ENCODE peak calls at places on chromosomes 4 and X, in nine cellular contexts. J, C, X, P, H, Z, L, G and K are unnamed samples.

GRCh38 chrX:84441143-84441542 is 61.1 kb downstream of the HDX start:
- DNase-seq in C (no peak), H (no peak), L (no peak), G (no peak), Z (no peak), J (no peak), X (no peak), P (no peak), K (no peak)

GRCh38 chrX:147898951-147899350 is 12.8 kb upstream of the FMR1 start:
- DNase-seq in L (no peak), H (no peak), J (no peak), C (no peak), P (no peak), G (no peak), X (no peak), Z (no peak), K (no peak)

GRCh38 chrX:19592952-19593351 is 77.6 kb upstream of the MAP3K15 start:
- DNase-seq in Z (no peak), G (no peak), X (no peak), H (no peak), P (no peak), J (no peak), C (no peak), L (no peak), K (no peak)

GRCh38 chrX:153766871-153767673 is 3.0 kb downstream of the PLXNB3 start:
- DNase-seq in J (no peak), C (no peak), X (no peak), H (peak), G (no peak), Z (no peak), P (no peak), L (no peak), K (no peak)

GRCh38 chr4:1873776-1874175 is 2.6 kb downstream of the NSD2 start:
- DNase-seq in L (no peak), G (no peak), Z (no peak), H (no peak), C (no peak), X (no peak), J (no peak), P (no peak), K (no peak)

GRCh38 chr4:10173754-10174749 is 57.5 kb upstream of the WDR1 start:
- DNase-seq in G (no peak), Z (no peak), X (no peak), P (peak), L (peak), H (no peak), C (no peak), J (no peak), K (no peak)

GRCh38 chr4:1339489-1339888 is 7.5 kb upstream of the UVSSA start:
- DNase-seq in J (no peak), H (no peak), P (no peak), Z (no peak), C (no peak), G (no peak), L (no peak), X (no peak), K (no peak)

GRCh38 chrX:103779156-103779555 is 2.5 kb downstream of the PLP1 start:
- DNase-seq in L (no peak), J (no peak), G (no peak), X (no peak), Z (no peak), P (no peak), C (no peak), H (peak), K (peak)

GRCh38 chrX:19904778-19905367 is 17.5 kb upstream of the SH3KBP1 start:
- DNase-seq in C (peak), G (no peak), L (no peak), X (no peak), H (no peak), Z (peak), J (no peak), P (no peak), K (no peak)

GRCh38 chr4:148044889-148045352 is 313.0 kb downstream of the ARHGAP10 start:
- DNase-seq in C (no peak), G (no peak), L (no peak), H (no peak), P (no peak), J (no peak), X (no peak), Z (peak), K (no peak)